ENCODE peak calls at places on chromosomes 1 and 21, in seven cellular contexts. O is sigmoid colon, D is GM23338, P is SK-N-SH, L is K562, N is esophagus muscularis mucosa, S is HCT116. Y is an unnamed sample.
A peak's percentile ranks its signal among the peaks of the same experiment; 100 is the strongest.

GRCh38 chr1:32031578-32032286 is 18.1 kb downstream of the KHDRBS1 start:
- DNase-seq in O (no peak), D (no peak), P (no peak), L (no peak), N (no peak), S (no peak), Y (no peak)

GRCh38 chr21:37575536-37576083 is 209.0 kb downstream of the DYRK1A start:
- DNase-seq in O (peak; percentile 19), D (no peak), P (no peak), L (no peak), N (no peak), S (no peak), Y (no peak)

GRCh38 chr21:31289702-31290101 is 54.4 kb downstream of the TIAM1 start:
- DNase-seq in O (no peak), D (no peak), P (no peak), L (no peak), N (no peak), S (no peak), Y (no peak)

GRCh38 chr21:36841866-36842265 is 124.6 kb downstream of the HLCS start:
- DNase-seq in O (no peak), D (no peak), P (no peak), L (no peak), N (no peak), S (no peak), Y (no peak)

GRCh38 chr1:157978547-157979403 is 14.7 kb upstream of the KIRREL1 start:
- DNase-seq in O (no peak), D (peak; percentile 86), P (peak; percentile 15), L (no peak), N (no peak), S (no peak), Y (no peak)

GRCh38 chr1:108862017-108862610 is 5.2 kb upstream of the AKNAD1 start:
- DNase-seq in O (no peak), D (no peak), P (no peak), L (no peak), N (peak; percentile 19), S (no peak), Y (no peak)

GRCh38 chr1:29641921-29642320 is 405.6 kb downstream of the PTPRU start:
- DNase-seq in O (no peak), D (no peak), P (no peak), L (no peak), N (no peak), S (no peak), Y (no peak)

GRCh38 chr1:43171312-43171875 is 696 bp downstream of the EBNA1BP2 start:
- DNase-seq in O (no peak), D (no peak), P (no peak), L (no peak), N (no peak), S (no peak), Y (no peak)

GRCh38 chr1:206447792-206448191 is 22.5 kb upstream of the IKBKE start:
- DNase-seq in O (no peak), D (no peak), P (no peak), L (no peak), N (no peak), S (no peak), Y (no peak)

GRCh38 chr1:172967936-172968335 is 82.8 kb downstream of the TNFSF18 start:
- DNase-seq in O (no peak), D (no peak), P (no peak), L (no peak), N (no peak), S (no peak), Y (no peak)

GRCh38 chr1:91036894-91037829 is 15.3 kb upstream of the ZNF644 start:
- DNase-seq in O (no peak), D (peak; percentile 40), P (no peak), L (no peak), N (no peak), S (no peak), Y (no peak)

GRCh38 chr1:64920936-64921589 is 45.3 kb downstream of the JAK1 start:
- DNase-seq in O (no peak), D (no peak), P (peak; percentile 33), L (no peak), N (peak; percentile 21), S (no peak), Y (no peak)

GRCh38 chr1:49626474-49626873 is 397.3 kb downstream of the AGBL4 start:
- DNase-seq in O (no peak), D (no peak), P (no peak), L (no peak), N (no peak), S (no peak), Y (no peak)

GRCh38 chr1:47963568-47963973 is 33.6 kb downstream of the TRABD2B start:
- DNase-seq in O (peak; percentile 74), D (no peak), P (no peak), L (no peak), N (no peak), S (no peak), Y (no peak)

GRCh38 chr1:118154220-118154619 is 30.8 kb downstream of the SPAG17 start:
- DNase-seq in O (no peak), D (no peak), P (no peak), L (no peak), N (no peak), S (no peak), Y (no peak)

GRCh38 chr1:24284156-24284471 is 35.0 kb upstream of the GRHL3 start:
- DNase-seq in O (no peak), D (no peak), P (no peak), L (no peak), N (no peak), S (peak; percentile 67), Y (no peak)

GRCh38 chr1:167635233-167635648 is 5.2 kb downstream of the RCSD1 start:
- DNase-seq in O (no peak), D (peak; percentile 85), P (no peak), L (peak; percentile 71), N (peak; percentile 1), S (no peak), Y (no peak)

GRCh38 chr21:35738342-35738961 is 321.9 kb downstream of the SETD4 start:
- DNase-seq in O (no peak), D (no peak), P (no peak), L (no peak), N (no peak), S (no peak), Y (no peak)

GRCh38 chr1:111904478-111905218 is 84.8 kb downstream of the KCND3 start:
- DNase-seq in O (no peak), D (peak; percentile 42), P (peak; percentile 43), L (no peak), N (no peak), S (no peak), Y (no peak)

GRCh38 chr21:32132409-32132808 is 146.4 kb downstream of the MIS18A start:
- DNase-seq in O (no peak), D (no peak), P (no peak), L (no peak), N (peak; percentile 75), S (no peak), Y (no peak)

DNA sequence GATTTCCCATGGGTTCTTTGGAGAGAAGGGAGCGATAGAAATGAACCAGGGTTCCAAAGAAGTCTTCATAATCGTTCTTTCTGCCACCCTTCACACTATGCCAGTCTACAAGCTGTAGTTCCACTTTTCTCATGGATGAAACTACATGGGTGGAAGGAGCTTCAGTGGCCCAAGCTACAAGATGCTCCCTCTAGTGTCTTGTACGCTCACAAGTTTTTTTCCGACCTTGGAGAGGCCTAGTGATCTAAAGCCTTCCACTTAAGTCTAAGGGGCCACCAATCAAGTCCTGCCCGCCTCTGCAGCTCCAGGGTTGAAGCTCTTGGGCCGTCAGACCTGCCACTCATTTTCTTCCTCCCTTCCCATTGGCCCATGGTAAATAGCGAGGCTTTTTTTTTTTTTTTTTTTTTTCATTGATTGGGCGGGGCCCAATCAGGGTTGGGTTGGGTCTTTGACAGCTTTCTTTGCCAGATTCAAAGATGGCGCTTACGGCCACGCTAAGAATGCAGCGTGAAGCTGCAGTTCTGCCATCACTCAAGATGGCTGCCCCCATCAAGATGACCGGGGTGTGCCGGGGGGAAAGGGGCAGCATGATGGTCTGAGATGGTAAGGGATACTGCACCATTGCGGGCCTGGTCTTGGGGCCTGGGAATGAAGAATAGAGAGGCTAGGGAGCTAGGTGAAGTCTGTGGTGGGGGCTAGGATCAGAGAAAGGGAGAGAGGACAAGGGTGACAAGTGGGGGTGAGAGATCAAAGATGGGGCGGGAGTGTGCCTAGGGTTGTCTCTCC is at the start of gene TOMM40L:
- DNase-seq in O (peak; percentile 98), D (peak; percentile 98), P (peak; percentile 88), L (peak; percentile 94), N (peak; percentile 97), S (peak; percentile 99), Y (peak; percentile 84)
- TF ChIP-seq POLR2AphosphoS5 in O (peak; percentile 64), D (peak; percentile 16), P (no peak), L (no peak), N (peak; percentile 79), S (no peak), Y (no peak)

DNA sequence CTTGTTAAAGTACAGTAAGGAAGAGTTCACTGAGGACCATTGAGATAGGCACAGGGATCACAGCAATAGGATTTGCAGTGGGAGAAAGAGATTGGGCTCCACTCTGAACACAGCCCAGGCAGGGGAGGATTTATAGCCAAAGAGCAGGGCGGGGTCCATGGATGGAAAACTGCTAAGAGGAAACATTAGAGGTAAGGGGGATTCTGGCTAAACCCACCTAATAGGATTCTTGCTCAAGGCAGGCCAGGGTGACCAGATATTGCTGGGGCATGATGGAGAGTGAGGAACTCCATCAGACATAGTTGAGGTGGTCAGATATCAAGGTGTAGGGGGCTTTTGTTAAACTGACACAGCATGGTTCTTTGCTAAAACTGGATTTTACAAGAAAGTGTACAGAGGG is 372.8 kb downstream of the NPHP4 start:
- DNase-seq in O (no peak), D (no peak), P (no peak), L (no peak), N (peak; percentile 88), S (no peak), Y (no peak)
- H3K4me1 ChIP-seq in O (no peaks in the 10 kb centered on the region), D (no peaks in the 10 kb centered on the region), P (peaks cover 8% of the 10 kb centered on the region), L (no peaks in the 10 kb centered on the region), N (no peaks in the 10 kb centered on the region), S (no peaks in the 10 kb centered on the region), Y (no peaks in the 10 kb centered on the region)

GRCh38 chr1:26799479-26800133 is 11.9 kb downstream of the PIGV start:
- DNase-seq in O (peak; percentile 94), D (peak; percentile 21), P (peak; percentile 32), L (no peak), N (no peak), S (peak; percentile 47), Y (no peak)
- TF ChIP-seq POLR2AphosphoS5 in O (peak; percentile 50), D (no peak), P (peak; percentile 17), L (no peak), N (peak; percentile 65), S (peak; percentile 31), Y (peak; percentile 21)

GRCh38 chr21:43596616-43597015 is 62.7 kb downstream of the HSF2BP start:
- DNase-seq in O (no peak), D (no peak), P (no peak), L (no peak), N (no peak), S (no peak), Y (no peak)

GRCh38 chr21:43598416-43599120 is 60.7 kb downstream of the HSF2BP start:
- DNase-seq in O (no peak), D (no peak), P (no peak), L (no peak), N (no peak), S (no peak), Y (no peak)

GRCh38 chr21:43597052-43597451 is 62.2 kb downstream of the HSF2BP start:
- DNase-seq in O (no peak), D (no peak), P (no peak), L (no peak), N (no peak), S (no peak), Y (no peak)

GRCh38 chr21:43599728-43600127 is 59.6 kb downstream of the HSF2BP start:
- DNase-seq in O (no peak), D (no peak), P (no peak), L (no peak), N (no peak), S (no peak), Y (no peak)

GRCh38 chr21:43597845-43598244 is 61.4 kb downstream of the HSF2BP start:
- DNase-seq in O (no peak), D (no peak), P (no peak), L (no peak), N (no peak), S (no peak), Y (no peak)
- H3K4me1 ChIP-seq in O (peaks cover 9% of the 10 kb centered on the region), D (no peaks in the 10 kb centered on the region), P (peaks cover 5% of the 10 kb centered on the region), L (no peaks in the 10 kb centered on the region), N (no peaks in the 10 kb centered on the region), S (peaks cover 27% of the 10 kb centered on the region), Y (no peaks in the 10 kb centered on the region)